ENCODE peak calls at places on chromosomes 5 and 9, in ten cellular contexts. W is glomerular endothelial cell; J is tibial nerve; K is AG04449; Z is HT1080; O is RPMI8226; A is activated naive CD8-positive, alpha-beta T cell treated with anti-CD3 and anti-CD28 coated beads for 36 hours; L is kidney glomerular epithelial cell; U is frontal cortex; H is HFFc6. S is an unnamed sample.

GRCh38 chr9:35162605-35163315 is 951 bp downstream of the UNC13B start:
- DNase-seq in W (no peak), U (no peak), O (no peak), H (no peak), L (no peak), Z (no peak), J (peak; percentile 5), A (no peak), K (no peak), S (peak; percentile 21)

GRCh38 chr5:43997647-43998251 is 391.5 kb downstream of the FGF10 start:
- DNase-seq in A (no peak), O (no peak), Z (peak; percentile 2), L (no peak), J (no peak), W (no peak), U (no peak), K (no peak), H (no peak), S (peak; percentile 19)

GRCh38 chr5:73623929-73624404 is 2.0 kb upstream of the ARHGEF28 start:
- DNase-seq in O (no peak), Z (no peak), A (no peak), U (no peak), J (no peak), L (no peak), K (no peak), H (no peak), W (no peak), S (no peak)

GRCh38 chr5:157540707-157541451 is 34.7 kb downstream of the ADAM19 start:
- DNase-seq in U (no peak), K (no peak), W (no peak), J (no peak), A (peak; percentile 17), O (peak; percentile 67), H (peak; percentile 35), Z (peak; percentile 78), L (no peak), S (peak; percentile 68)

GRCh38 chr5:128749584-128749983 is 211.5 kb upstream of the FBN2 start:
- DNase-seq in K (no peak), J (no peak), H (no peak), O (no peak), A (no peak), U (no peak), L (no peak), W (no peak), Z (no peak), S (no peak)

GRCh38 chr9:89466451-89467277 is 31.2 kb downstream of the SEMA4D start:
- DNase-seq in A (peak; percentile 71), K (no peak), U (no peak), J (no peak), O (no peak), Z (no peak), H (no peak), L (peak; percentile 75), W (no peak), S (no peak)

GRCh38 chr5:43315697-43316096 is 2.5 kb upstream of the HMGCS1 start:
- DNase-seq in U (no peak), Z (no peak), O (no peak), L (no peak), A (no peak), H (no peak), J (no peak), K (no peak), W (no peak), S (no peak)

GRCh38 chr5:76819851-76820280 is 1.0 kb downstream of the F2RL1 start:
- DNase-seq in O (no peak), A (no peak), Z (no peak), J (no peak), H (no peak), U (no peak), L (no peak), W (no peak), K (no peak), S (no peak)

GRCh38 chr5:143923634-143924265 is 111.8 kb downstream of the HMHB1 start:
- DNase-seq in O (no peak), L (peak; percentile 28), K (no peak), Z (peak; percentile 62), U (no peak), W (no peak), J (no peak), H (peak; percentile 34), A (no peak), S (no peak)

GRCh38 chr5:161411156-161411555 is 135.4 kb downstream of the GABRB2 start:
- DNase-seq in H (no peak), Z (no peak), U (no peak), J (peak; percentile 18), O (no peak), A (no peak), K (no peak), L (no peak), W (no peak), S (no peak)

GRCh38 chr5:157476699-157477408 is 16.8 kb downstream of the NIPAL4 start:
- DNase-seq in A (peak; percentile 18), U (peak; percentile 58), W (no peak), Z (peak; percentile 53), H (peak; percentile 56), O (peak; percentile 69), J (peak; percentile 49), L (peak; percentile 50), K (peak; percentile 29), S (peak; percentile 78)

GRCh38 chr5:111530298-111530740 is 18.0 kb upstream of the STARD4 start:
- DNase-seq in A (peak; percentile 81), U (peak; percentile 28), L (peak; percentile 92), Z (peak; percentile 92), J (peak; percentile 56), W (peak; percentile 87), H (peak; percentile 62), O (no peak), K (peak; percentile 68), S (peak; percentile 17)

GRCh38 chr9:88651682-88652633 is 117.0 kb downstream of the NXNL2 start:
- DNase-seq in U (peak; percentile 29), J (peak; percentile 93), K (peak; percentile 94), O (no peak), A (no peak), L (peak; percentile 73), Z (peak; percentile 79), H (peak; percentile 98), W (no peak), S (peak; percentile 96)

GRCh38 chr5:148910216-148910615 is 83.8 kb downstream of the ADRB2 start:
- DNase-seq in O (no peak), W (no peak), K (no peak), L (no peak), J (no peak), H (no peak), U (no peak), Z (no peak), A (no peak), S (no peak)

GRCh38 chr5:135327429-135328127 is 71.5 kb downstream of the MACROH2A1 start:
- DNase-seq in H (no peak), W (no peak), K (no peak), O (no peak), U (peak; percentile 40), A (no peak), Z (no peak), J (no peak), L (no peak), S (no peak)

GRCh38 chr5:850511-851006 is at the start of gene ZDHHC11:
- DNase-seq in U (no peak), L (no peak), K (no peak), W (no peak), Z (no peak), H (no peak), J (no peak), A (no peak), O (no peak), S (no peak)

GRCh38 chr9:13450723-13451122 is 171.2 kb upstream of the MPDZ start:
- DNase-seq in O (no peak), K (no peak), L (no peak), U (no peak), H (no peak), Z (peak; percentile 67), J (no peak), A (no peak), W (no peak), S (no peak)

GRCh38 chr9:37338218-37338617 is 84.3 kb upstream of the GRHPR start:
- DNase-seq in Z (no peak), A (no peak), K (no peak), O (no peak), W (no peak), J (no peak), H (no peak), U (no peak), L (no peak), S (no peak)

GRCh38 chr9:134642385-134643181 is 980 bp downstream of the COL5A1 start:
- DNase-seq in W (no peak), J (peak; percentile 80), A (no peak), Z (peak; percentile 76), U (peak; percentile 49), L (no peak), O (no peak), K (no peak), H (peak; percentile 79), S (peak; percentile 76)

GRCh38 chr5:114185274-114185673 is 176.6 kb upstream of the KCNN2 start:
- DNase-seq in H (peak; percentile 49), U (no peak), Z (peak; percentile 13), A (no peak), K (no peak), L (no peak), O (no peak), W (no peak), J (no peak), S (peak; percentile 2)

GRCh38 chr9:21252727-21253547 is 13.1 kb upstream of the IFNA14 start:
- DNase-seq in K (no peak), Z (peak; percentile 44), U (peak; percentile 34), L (peak; percentile 45), O (peak; percentile 49), A (peak; percentile 14), W (peak; percentile 14), H (peak; percentile 29), J (peak; percentile 41), S (peak; percentile 44)